ENCODE peak calls at places on chromosomes 5 and 9, in five cellular contexts. T, R, Z, N and S are unnamed samples.

GRCh38 chr9:128718475-128718874 is 5.5 kb downstream of the ZDHHC12 start:
- DNase-seq in T (peak; percentile 46), R (no peak), Z (peak; percentile 11), N (no peak), S (no peak)

GRCh38 chr9:114677418-114677817 is 4.6 kb downstream of the TEX48 start:
- DNase-seq in T (peak; percentile 41), R (no peak), Z (no peak), N (peak; percentile 79), S (no peak)

GRCh38 chr9:15423328-15423985 is 781 bp downstream of the SNAPC3 start:
- DNase-seq in T (no peak), R (peak; percentile 52), Z (no peak), N (no peak), S (no peak)

GRCh38 chr5:62111428-62111827 is 194.6 kb upstream of the KIF2A start:
- DNase-seq in T (no peak), R (no peak), Z (no peak), N (no peak), S (no peak)

GRCh38 chr5:84191296-84191695 is 193.4 kb downstream of the EDIL3 start:
- DNase-seq in T (no peak), R (no peak), Z (no peak), N (no peak), S (no peak)

GRCh38 chr9:22169243-22169642 is 160.1 kb upstream of the CDKN2B start:
- DNase-seq in T (no peak), R (no peak), Z (no peak), N (no peak), S (no peak)

GRCh38 chr5:107404595-107405366 is 266.0 kb downstream of the EFNA5 start:
- DNase-seq in T (no peak), R (no peak), Z (no peak), N (no peak), S (no peak)

GRCh38 chr5:126777257-126777973 is 479 bp downstream of the LMNB1 start:
- DNase-seq in T (peak; percentile 9), R (peak; percentile 63), Z (peak; percentile 56), N (peak; percentile 70), S (peak; percentile 9)

GRCh38 chr5:165397521-165397920 is 1892.1 kb downstream of the MAT2B start:
- DNase-seq in T (no peak), R (no peak), Z (no peak), N (no peak), S (no peak)

GRCh38 chr5:160064441-160064840 is 54.8 kb downstream of the PWWP2A start:
- DNase-seq in T (no peak), R (peak; percentile 30), Z (no peak), N (no peak), S (no peak)

GRCh38 chr5:65481171-65481575 is 547 bp downstream of the ADAMTS6 start:
- DNase-seq in T (no peak), R (peak; percentile 16), Z (no peak), N (no peak), S (no peak)

GRCh38 chr5:73379435-73379834 is 69.1 kb downstream of the FOXD1 start:
- DNase-seq in T (no peak), R (no peak), Z (no peak), N (no peak), S (no peak)

GRCh38 chr5:124438390-124439380 is 307.8 kb downstream of the ZNF608 start:
- DNase-seq in T (no peak), R (no peak), Z (no peak), N (no peak), S (no peak)

GRCh38 chr9:128262687-128263086 is 13.1 kb downstream of the GOLGA2 start:
- DNase-seq in T (no peak), R (no peak), Z (no peak), N (no peak), S (no peak)

GRCh38 chr5:167014657-167015056 is 1276.8 kb upstream of the WWC1 start:
- DNase-seq in T (no peak), R (no peak), Z (no peak), N (no peak), S (no peak)

DNA sequence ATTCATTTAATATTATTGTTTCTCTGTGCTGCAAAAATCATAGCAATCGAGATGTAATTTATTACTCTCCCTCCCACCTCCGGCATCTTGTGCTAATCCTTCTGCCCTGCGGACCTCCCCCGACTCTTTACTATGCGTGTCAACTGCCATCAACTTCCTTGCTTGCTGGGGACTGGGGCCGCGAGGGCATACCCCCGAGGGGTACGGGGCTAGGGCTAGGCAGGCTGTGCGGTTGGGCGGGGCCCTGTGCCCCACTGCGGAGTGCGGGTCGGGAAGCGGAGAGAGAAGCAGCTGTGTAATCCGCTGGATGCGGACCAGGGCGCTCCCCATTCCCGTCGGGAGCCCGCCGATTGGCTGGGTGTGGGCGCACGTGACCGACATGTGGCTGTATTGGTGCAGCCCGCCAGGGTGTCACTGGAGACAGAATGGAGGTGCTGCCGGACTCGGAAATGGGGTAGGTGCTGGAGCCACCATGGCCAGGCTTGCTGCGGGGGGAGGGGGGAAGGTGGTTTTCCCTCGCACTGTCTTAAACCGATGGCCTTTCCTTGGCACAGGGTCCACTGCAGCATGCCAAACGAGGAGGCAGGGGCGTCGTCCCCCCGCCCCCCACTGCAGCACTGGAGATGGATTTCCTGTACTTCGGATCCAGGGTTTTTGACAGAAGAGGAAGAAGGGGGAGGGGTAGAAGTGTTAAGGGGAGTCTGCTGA is at the start of gene APC:
- DNase-seq in T (peak; percentile 54), R (peak; percentile 93), Z (peak; percentile 90), N (peak; percentile 97), S (peak; percentile 94)
- H3K27ac ChIP-seq in T (no peak within 1 kb of the TSS), R (peak within 1 kb of the TSS; percentile 89), Z (peak within 1 kb of the TSS; percentile 28), N (peak within 1 kb of the TSS; percentile 73), S (peak within 1 kb of the TSS; percentile 79)

DNA sequence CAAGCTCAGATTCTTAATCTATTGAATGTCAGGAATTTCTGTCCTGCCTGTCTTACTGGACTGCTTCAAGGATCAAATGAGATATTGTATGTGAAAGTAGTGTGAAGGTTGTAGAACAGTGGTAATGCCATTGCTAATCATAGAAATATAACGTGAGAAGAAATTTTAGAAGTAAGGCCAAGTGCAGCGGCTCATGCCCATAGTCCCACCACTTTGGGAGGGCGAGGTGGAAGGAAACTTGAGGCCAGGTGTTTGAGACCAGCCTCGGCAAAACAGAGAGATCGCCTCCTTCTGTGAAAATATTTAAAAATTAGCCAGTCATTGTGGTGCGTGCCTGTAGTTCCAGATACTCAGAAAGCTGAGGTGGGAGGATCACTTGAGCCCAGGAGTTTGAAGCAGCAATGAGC is 5.1 kb upstream of the HSPA5 start:
- DNase-seq in T (no peak), R (no peak), Z (no peak), N (no peak), S (no peak)
- TF ChIP-seq EP300 in T (no peak), R (no peak), Z (no peak), N (no peak), S (no peak)

DNA sequence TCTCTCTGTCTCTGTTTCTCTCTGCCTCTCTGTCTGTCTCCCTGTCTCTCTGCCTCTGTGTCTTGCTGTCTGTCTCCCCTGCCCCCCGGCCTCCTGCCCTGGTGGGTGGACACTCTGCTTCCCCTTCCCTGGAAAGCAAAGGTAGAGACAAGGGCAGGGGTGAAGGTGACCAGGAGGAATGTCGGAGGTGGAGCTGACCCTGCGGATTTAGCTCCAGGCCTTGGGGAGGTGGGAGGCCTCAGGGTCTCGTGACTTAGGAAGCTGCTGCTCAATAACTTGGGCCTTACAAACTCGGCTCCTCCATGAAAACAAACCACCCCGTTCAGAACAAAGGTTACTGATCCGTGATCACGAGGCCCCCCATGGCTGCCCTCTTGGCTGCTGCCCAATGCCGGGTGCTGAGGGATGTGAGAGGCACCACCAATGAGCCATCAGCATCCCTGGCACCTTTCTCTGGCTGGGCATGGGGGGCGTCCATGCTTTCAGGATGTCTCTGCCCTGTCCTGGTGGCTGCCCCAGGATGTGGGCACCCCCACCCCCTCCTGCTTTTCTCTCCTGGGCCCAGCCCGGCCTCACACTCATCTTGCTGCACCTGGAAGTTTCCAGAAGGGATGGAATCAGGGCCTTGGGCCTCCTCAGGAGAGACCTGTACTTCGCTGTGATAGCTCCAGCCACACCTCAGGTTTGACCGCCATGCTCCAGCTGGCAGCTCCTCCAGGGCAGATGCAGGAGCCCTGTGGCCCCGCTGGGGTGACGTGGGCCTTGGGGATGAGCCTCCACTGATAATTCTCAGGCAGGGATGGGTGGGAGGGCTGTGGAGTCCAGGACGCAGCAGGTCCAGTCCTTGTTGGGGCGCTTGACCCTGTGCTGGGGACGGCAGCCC is 14.8 kb upstream of the SLC6A19 start:
- DNase-seq in T (peak; percentile 75), R (no peak), Z (no peak), N (no peak), S (no peak)
- H3K27ac ChIP-seq in T (peak overlapping the region; percentile 66), R (no peak overlapping the region), Z (no peak overlapping the region), N (no peak overlapping the region), S (no peak overlapping the region)

GRCh38 chr5:154086123-154086522 is 47.4 kb downstream of the MFAP3 start:
- DNase-seq in T (no peak), R (no peak), Z (no peak), N (no peak), S (no peak)

GRCh38 chr5:154086641-154087040 is 47.9 kb downstream of the MFAP3 start:
- DNase-seq in T (no peak), R (no peak), Z (no peak), N (no peak), S (no peak)

GRCh38 chr5:154088801-154089200 is 50.0 kb downstream of the MFAP3 start:
- DNase-seq in T (no peak), R (no peak), Z (no peak), N (no peak), S (no peak)

GRCh38 chr5:154084255-154084654 is 45.5 kb downstream of the MFAP3 start:
- DNase-seq in T (no peak), R (no peak), Z (no peak), N (no peak), S (no peak)

DNA sequence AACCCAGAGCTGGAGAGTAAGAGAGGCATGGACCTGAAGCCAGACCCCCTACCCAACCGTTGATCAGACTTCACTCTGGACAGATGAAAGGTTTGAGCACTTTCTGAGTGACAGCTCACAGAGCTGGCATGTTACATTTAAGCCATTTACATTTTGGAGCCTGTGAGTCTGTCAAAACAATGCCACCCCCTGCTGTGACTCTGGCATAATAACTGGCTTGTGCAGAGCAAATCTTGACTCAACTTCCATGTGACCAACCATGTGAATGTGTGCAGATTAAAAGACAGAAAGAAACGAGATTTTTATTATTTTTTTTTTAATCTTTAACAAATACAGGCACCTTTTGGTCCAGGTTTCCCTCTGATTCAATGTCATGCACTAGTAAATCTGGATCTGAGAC is 48.5 kb downstream of the MFAP3 start:
- DNase-seq in T (no peak), R (no peak), Z (no peak), N (no peak), S (no peak)
- TF ChIP-seq EP300 in T (no peak), R (no peak), Z (no peak), N (no peak), S (no peak)